ENCODE peak calls at places on chromosomes 1 and 21, in seven cellular contexts. One of them, this sample, is unnamed.

GRCh38 chr1:233442392-233442791 is 114.9 kb downstream of the MAP3K21 start:
- DNase-seq in NCI-H1092: no peak
- DNase-seq in endothelial cell: no peak
- DNase-seq in uterus: no peak
- DNase-seq in stimulated activated CD4-positive, alpha-beta T cell treated with anti-CD3 and anti-CD28 coated beads, Interleukin-1b, Interleukin-23, amount 100 ng/mL, for 4 hours: no peak
- DNase-seq in NCI-H510A treated with DMSO at 0.1 percent for 48 hours: no peak
- DNase-seq in CD8-positive, alpha-beta T cell: no peak
- DNase-seq in this sample: no peak

GRCh38 chr1:118136511-118136937 is 48.5 kb downstream of the SPAG17 start:
- DNase-seq in NCI-H1092: no peak
- DNase-seq in endothelial cell: no peak
- DNase-seq in uterus: peak; percentile 21
- DNase-seq in stimulated activated CD4-positive, alpha-beta T cell treated with anti-CD3 and anti-CD28 coated beads, Interleukin-1b, Interleukin-23, amount 100 ng/mL, for 4 hours: no peak
- DNase-seq in NCI-H510A treated with DMSO at 0.1 percent for 48 hours: no peak
- DNase-seq in CD8-positive, alpha-beta T cell: no peak
- DNase-seq in this sample: no peak

GRCh38 chr1:188669715-188670114 is 1807.9 kb downstream of the BRINP3 start:
- DNase-seq in NCI-H1092: no peak
- DNase-seq in endothelial cell: no peak
- DNase-seq in uterus: no peak
- DNase-seq in stimulated activated CD4-positive, alpha-beta T cell treated with anti-CD3 and anti-CD28 coated beads, Interleukin-1b, Interleukin-23, amount 100 ng/mL, for 4 hours: no peak
- DNase-seq in NCI-H510A treated with DMSO at 0.1 percent for 48 hours: no peak
- DNase-seq in CD8-positive, alpha-beta T cell: no peak
- DNase-seq in this sample: no peak

GRCh38 chr1:43135857-43136781 is 36.0 kb downstream of the EBNA1BP2 start:
- DNase-seq in NCI-H1092: no peak
- DNase-seq in endothelial cell: no peak
- DNase-seq in uterus: no peak
- DNase-seq in stimulated activated CD4-positive, alpha-beta T cell treated with anti-CD3 and anti-CD28 coated beads, Interleukin-1b, Interleukin-23, amount 100 ng/mL, for 4 hours: no peak
- DNase-seq in NCI-H510A treated with DMSO at 0.1 percent for 48 hours: no peak
- DNase-seq in CD8-positive, alpha-beta T cell: no peak
- DNase-seq in this sample: peak; percentile 49

GRCh38 chr1:110677526-110677925 is 2.8 kb upstream of the KCNA3 start:
- DNase-seq in NCI-H1092: no peak
- DNase-seq in endothelial cell: no peak
- DNase-seq in uterus: no peak
- DNase-seq in stimulated activated CD4-positive, alpha-beta T cell treated with anti-CD3 and anti-CD28 coated beads, Interleukin-1b, Interleukin-23, amount 100 ng/mL, for 4 hours: no peak
- DNase-seq in NCI-H510A treated with DMSO at 0.1 percent for 48 hours: peak; percentile 12
- DNase-seq in CD8-positive, alpha-beta T cell: no peak
- DNase-seq in this sample: no peak

GRCh38 chr21:15365751-15366392 is 301.1 kb upstream of the NRIP1 start:
- DNase-seq in NCI-H1092: no peak
- DNase-seq in endothelial cell: no peak
- DNase-seq in uterus: no peak
- DNase-seq in stimulated activated CD4-positive, alpha-beta T cell treated with anti-CD3 and anti-CD28 coated beads, Interleukin-1b, Interleukin-23, amount 100 ng/mL, for 4 hours: no peak
- DNase-seq in NCI-H510A treated with DMSO at 0.1 percent for 48 hours: no peak
- DNase-seq in CD8-positive, alpha-beta T cell: no peak
- DNase-seq in this sample: no peak

GRCh38 chr21:44324854-44325107 is 14.4 kb downstream of the CFAP410 start:
- DNase-seq in NCI-H1092: no peak
- DNase-seq in endothelial cell: no peak
- DNase-seq in uterus: no peak
- DNase-seq in stimulated activated CD4-positive, alpha-beta T cell treated with anti-CD3 and anti-CD28 coated beads, Interleukin-1b, Interleukin-23, amount 100 ng/mL, for 4 hours: no peak
- DNase-seq in NCI-H510A treated with DMSO at 0.1 percent for 48 hours: no peak
- DNase-seq in CD8-positive, alpha-beta T cell: no peak
- DNase-seq in this sample: no peak

GRCh38 chr1:226444901-226445300 is 37.0 kb upstream of the PARP1 start:
- DNase-seq in NCI-H1092: no peak
- DNase-seq in endothelial cell: no peak
- DNase-seq in uterus: no peak
- DNase-seq in stimulated activated CD4-positive, alpha-beta T cell treated with anti-CD3 and anti-CD28 coated beads, Interleukin-1b, Interleukin-23, amount 100 ng/mL, for 4 hours: peak; percentile 5
- DNase-seq in NCI-H510A treated with DMSO at 0.1 percent for 48 hours: no peak
- DNase-seq in CD8-positive, alpha-beta T cell: peak; percentile 86
- DNase-seq in this sample: no peak

GRCh38 chr1:215076312-215076711 is 6.2 kb upstream of the KCNK2 start:
- DNase-seq in NCI-H1092: no peak
- DNase-seq in endothelial cell: peak; percentile 49
- DNase-seq in uterus: no peak
- DNase-seq in stimulated activated CD4-positive, alpha-beta T cell treated with anti-CD3 and anti-CD28 coated beads, Interleukin-1b, Interleukin-23, amount 100 ng/mL, for 4 hours: no peak
- DNase-seq in NCI-H510A treated with DMSO at 0.1 percent for 48 hours: peak; percentile 24
- DNase-seq in CD8-positive, alpha-beta T cell: no peak
- DNase-seq in this sample: peak; percentile 30

GRCh38 chr1:21344750-21345443 is 54.6 kb upstream of the ECE1 start:
- DNase-seq in NCI-H1092: no peak
- DNase-seq in endothelial cell: no peak
- DNase-seq in uterus: no peak
- DNase-seq in stimulated activated CD4-positive, alpha-beta T cell treated with anti-CD3 and anti-CD28 coated beads, Interleukin-1b, Interleukin-23, amount 100 ng/mL, for 4 hours: no peak
- DNase-seq in NCI-H510A treated with DMSO at 0.1 percent for 48 hours: no peak
- DNase-seq in CD8-positive, alpha-beta T cell: peak; percentile 54
- DNase-seq in this sample: no peak

GRCh38 chr1:204791453-204792366 is 79.0 kb upstream of the NFASC start:
- DNase-seq in NCI-H1092: peak; percentile 44
- DNase-seq in endothelial cell: peak; percentile 69
- DNase-seq in uterus: peak; percentile 49
- DNase-seq in stimulated activated CD4-positive, alpha-beta T cell treated with anti-CD3 and anti-CD28 coated beads, Interleukin-1b, Interleukin-23, amount 100 ng/mL, for 4 hours: peak; percentile 82
- DNase-seq in NCI-H510A treated with DMSO at 0.1 percent for 48 hours: peak; percentile 64
- DNase-seq in CD8-positive, alpha-beta T cell: peak; percentile 86
- DNase-seq in this sample: peak; percentile 68

GRCh38 chr1:20126041-20126805 is 6.9 kb upstream of the PLA2G2D start:
- DNase-seq in NCI-H1092: no peak
- DNase-seq in endothelial cell: no peak
- DNase-seq in uterus: no peak
- DNase-seq in stimulated activated CD4-positive, alpha-beta T cell treated with anti-CD3 and anti-CD28 coated beads, Interleukin-1b, Interleukin-23, amount 100 ng/mL, for 4 hours: no peak
- DNase-seq in NCI-H510A treated with DMSO at 0.1 percent for 48 hours: no peak
- DNase-seq in CD8-positive, alpha-beta T cell: no peak
- DNase-seq in this sample: no peak

GRCh38 chr1:161473363-161473762 is 31.9 kb upstream of the FCGR2A start:
- DNase-seq in NCI-H1092: no peak
- DNase-seq in endothelial cell: no peak
- DNase-seq in uterus: no peak
- DNase-seq in stimulated activated CD4-positive, alpha-beta T cell treated with anti-CD3 and anti-CD28 coated beads, Interleukin-1b, Interleukin-23, amount 100 ng/mL, for 4 hours: no peak
- DNase-seq in NCI-H510A treated with DMSO at 0.1 percent for 48 hours: no peak
- DNase-seq in CD8-positive, alpha-beta T cell: no peak
- DNase-seq in this sample: no peak

GRCh38 chr1:38743184-38743583 is 116.4 kb downstream of the RRAGC start:
- DNase-seq in NCI-H1092: no peak
- DNase-seq in endothelial cell: no peak
- DNase-seq in uterus: no peak
- DNase-seq in stimulated activated CD4-positive, alpha-beta T cell treated with anti-CD3 and anti-CD28 coated beads, Interleukin-1b, Interleukin-23, amount 100 ng/mL, for 4 hours: no peak
- DNase-seq in NCI-H510A treated with DMSO at 0.1 percent for 48 hours: no peak
- DNase-seq in CD8-positive, alpha-beta T cell: no peak
- DNase-seq in this sample: no peak

GRCh38 chr1:25683177-25683576 is 66.6 kb downstream of the MAN1C1 start:
- DNase-seq in NCI-H1092: no peak
- DNase-seq in endothelial cell: no peak
- DNase-seq in uterus: no peak
- DNase-seq in stimulated activated CD4-positive, alpha-beta T cell treated with anti-CD3 and anti-CD28 coated beads, Interleukin-1b, Interleukin-23, amount 100 ng/mL, for 4 hours: no peak
- DNase-seq in NCI-H510A treated with DMSO at 0.1 percent for 48 hours: no peak
- DNase-seq in CD8-positive, alpha-beta T cell: no peak
- DNase-seq in this sample: no peak

GRCh38 chr1:996851-997727 is 2.8 kb downstream of the HES4 start:
- DNase-seq in NCI-H1092: no peak
- DNase-seq in endothelial cell: peak; percentile 9
- DNase-seq in uterus: no peak
- DNase-seq in stimulated activated CD4-positive, alpha-beta T cell treated with anti-CD3 and anti-CD28 coated beads, Interleukin-1b, Interleukin-23, amount 100 ng/mL, for 4 hours: no peak
- DNase-seq in NCI-H510A treated with DMSO at 0.1 percent for 48 hours: no peak
- DNase-seq in CD8-positive, alpha-beta T cell: no peak
- DNase-seq in this sample: no peak

GRCh38 chr1:150764617-150765090 is 924 bp downstream of the CTSS start:
- DNase-seq in NCI-H1092: no peak
- DNase-seq in endothelial cell: no peak
- DNase-seq in uterus: no peak
- DNase-seq in stimulated activated CD4-positive, alpha-beta T cell treated with anti-CD3 and anti-CD28 coated beads, Interleukin-1b, Interleukin-23, amount 100 ng/mL, for 4 hours: no peak
- DNase-seq in NCI-H510A treated with DMSO at 0.1 percent for 48 hours: no peak
- DNase-seq in CD8-positive, alpha-beta T cell: no peak
- DNase-seq in this sample: no peak

GRCh38 chr1:53783056-53783455 is 44.1 kb upstream of the GLIS1 start:
- DNase-seq in NCI-H1092: no peak
- DNase-seq in endothelial cell: no peak
- DNase-seq in uterus: no peak
- DNase-seq in stimulated activated CD4-positive, alpha-beta T cell treated with anti-CD3 and anti-CD28 coated beads, Interleukin-1b, Interleukin-23, amount 100 ng/mL, for 4 hours: no peak
- DNase-seq in NCI-H510A treated with DMSO at 0.1 percent for 48 hours: no peak
- DNase-seq in CD8-positive, alpha-beta T cell: no peak
- DNase-seq in this sample: no peak

GRCh38 chr1:37901191-37901892 is 42.0 kb upstream of the MTF1 start:
- DNase-seq in NCI-H1092: no peak
- DNase-seq in endothelial cell: no peak
- DNase-seq in uterus: no peak
- DNase-seq in stimulated activated CD4-positive, alpha-beta T cell treated with anti-CD3 and anti-CD28 coated beads, Interleukin-1b, Interleukin-23, amount 100 ng/mL, for 4 hours: no peak
- DNase-seq in NCI-H510A treated with DMSO at 0.1 percent for 48 hours: no peak
- DNase-seq in CD8-positive, alpha-beta T cell: no peak
- DNase-seq in this sample: no peak

GRCh38 chr1:224502459-224503160 is 68.0 kb upstream of the WDR26 start:
- DNase-seq in NCI-H1092: peak; percentile 89
- DNase-seq in endothelial cell: peak; percentile 22
- DNase-seq in uterus: no peak
- DNase-seq in stimulated activated CD4-positive, alpha-beta T cell treated with anti-CD3 and anti-CD28 coated beads, Interleukin-1b, Interleukin-23, amount 100 ng/mL, for 4 hours: no peak
- DNase-seq in NCI-H510A treated with DMSO at 0.1 percent for 48 hours: peak; percentile 63
- DNase-seq in CD8-positive, alpha-beta T cell: no peak
- DNase-seq in this sample: no peak